ENCODE peak calls at places on chromosomes 11 and 22, in six cellular contexts. One of them, this sample, is unnamed.

GRCh38 chr22:42091446-42091764 is 833 bp upstream of the NDUFA6 start:
- DNase-seq in CD4-positive, alpha-beta T cell: no peak
- DNase-seq in transverse colon: no peak
- DNase-seq in HL-60: no peak
- DNase-seq in psoas muscle: no peak
- DNase-seq in OCI-LY7: peak; percentile 25
- DNase-seq in this sample: no peak

GRCh38 chr11:130219148-130219547 is 59.6 kb downstream of the ST14 start:
- DNase-seq in OCI-LY7: no peak
- DNase-seq in transverse colon: no peak
- DNase-seq in CD4-positive, alpha-beta T cell: no peak
- DNase-seq in HL-60: no peak
- DNase-seq in psoas muscle: no peak
- DNase-seq in this sample: no peak

GRCh38 chr22:32020117-32020516 is 22.9 kb upstream of the SLC5A1 start:
- DNase-seq in CD4-positive, alpha-beta T cell: no peak
- DNase-seq in OCI-LY7: no peak
- DNase-seq in psoas muscle: no peak
- DNase-seq in HL-60: no peak
- DNase-seq in transverse colon: no peak
- DNase-seq in this sample: no peak

GRCh38 chr22:23817146-23817545 is 21.7 kb downstream of the DERL3 start:
- DNase-seq in CD4-positive, alpha-beta T cell: no peak
- DNase-seq in psoas muscle: no peak
- DNase-seq in transverse colon: no peak
- DNase-seq in OCI-LY7: no peak
- DNase-seq in HL-60: no peak
- DNase-seq in this sample: no peak

GRCh38 chr11:111631034-111631665 is 28.9 kb downstream of the SIK2 start:
- DNase-seq in CD4-positive, alpha-beta T cell: no peak
- DNase-seq in HL-60: no peak
- DNase-seq in psoas muscle: no peak
- DNase-seq in OCI-LY7: no peak
- DNase-seq in transverse colon: no peak
- DNase-seq in this sample: no peak

GRCh38 chr11:3164138-3164539 is 971 bp downstream of the OSBPL5 start:
- DNase-seq in transverse colon: peak; percentile 10
- DNase-seq in OCI-LY7: no peak
- DNase-seq in HL-60: no peak
- DNase-seq in psoas muscle: peak; percentile 14
- DNase-seq in CD4-positive, alpha-beta T cell: no peak
- DNase-seq in this sample: no peak

GRCh38 chr11:67416416-67417335 is 1.2 kb downstream of the CARNS1 start:
- DNase-seq in HL-60: no peak
- DNase-seq in OCI-LY7: no peak
- DNase-seq in transverse colon: no peak
- DNase-seq in psoas muscle: no peak
- DNase-seq in CD4-positive, alpha-beta T cell: peak; percentile 83
- DNase-seq in this sample: no peak

GRCh38 chr11:131514062-131514461 is 143.6 kb downstream of the NTM start:
- DNase-seq in HL-60: no peak
- DNase-seq in psoas muscle: no peak
- DNase-seq in OCI-LY7: no peak
- DNase-seq in transverse colon: no peak
- DNase-seq in CD4-positive, alpha-beta T cell: no peak
- DNase-seq in this sample: no peak

GRCh38 chr11:18063131-18063530 is 17.1 kb upstream of the TPH1 start:
- DNase-seq in transverse colon: no peak
- DNase-seq in CD4-positive, alpha-beta T cell: no peak
- DNase-seq in psoas muscle: no peak
- DNase-seq in HL-60: no peak
- DNase-seq in OCI-LY7: no peak
- DNase-seq in this sample: no peak

GRCh38 chr11:15967966-15968365 is 388.4 kb downstream of the SOX6 start:
- DNase-seq in transverse colon: no peak
- DNase-seq in HL-60: no peak
- DNase-seq in psoas muscle: no peak
- DNase-seq in CD4-positive, alpha-beta T cell: no peak
- DNase-seq in OCI-LY7: no peak
- DNase-seq in this sample: no peak

GRCh38 chr22:28442951-28443876 is 236.4 kb downstream of the TTC28 start:
- DNase-seq in psoas muscle: peak; percentile 43
- DNase-seq in CD4-positive, alpha-beta T cell: no peak
- DNase-seq in HL-60: no peak
- DNase-seq in transverse colon: peak; percentile 68
- DNase-seq in OCI-LY7: peak; percentile 1
- DNase-seq in this sample: peak; percentile 23

GRCh38 chr11:58301576-58301975 is 33.5 kb upstream of the OR10W1 start:
- DNase-seq in OCI-LY7: no peak
- DNase-seq in CD4-positive, alpha-beta T cell: no peak
- DNase-seq in transverse colon: no peak
- DNase-seq in HL-60: no peak
- DNase-seq in psoas muscle: no peak
- DNase-seq in this sample: no peak

GRCh38 chr11:27722945-27723344 is 22.7 kb upstream of the BDNF start:
- DNase-seq in CD4-positive, alpha-beta T cell: no peak
- DNase-seq in OCI-LY7: no peak
- DNase-seq in transverse colon: no peak
- DNase-seq in psoas muscle: no peak
- DNase-seq in HL-60: no peak
- DNase-seq in this sample: peak; percentile 28

GRCh38 chr11:112617977-112618829 is 343.0 kb upstream of the NCAM1 start:
- DNase-seq in transverse colon: no peak
- DNase-seq in psoas muscle: no peak
- DNase-seq in CD4-positive, alpha-beta T cell: no peak
- DNase-seq in OCI-LY7: no peak
- DNase-seq in HL-60: no peak
- DNase-seq in this sample: no peak

GRCh38 chr22:49237279-49237678 is 590.4 kb downstream of the BRD1 start:
- DNase-seq in psoas muscle: no peak
- DNase-seq in HL-60: no peak
- DNase-seq in CD4-positive, alpha-beta T cell: no peak
- DNase-seq in OCI-LY7: no peak
- DNase-seq in transverse colon: no peak
- DNase-seq in this sample: no peak

GRCh38 chr22:50303848-50304527 is 3.5 kb downstream of the PLXNB2 start:
- DNase-seq in CD4-positive, alpha-beta T cell: no peak
- DNase-seq in HL-60: peak; percentile 56
- DNase-seq in psoas muscle: peak; percentile 59
- DNase-seq in transverse colon: peak; percentile 72
- DNase-seq in OCI-LY7: peak; percentile 38
- DNase-seq in this sample: no peak

GRCh38 chr11:4960877-4961276 is 5.4 kb upstream of the OR51A2 start:
- DNase-seq in OCI-LY7: no peak
- DNase-seq in psoas muscle: no peak
- DNase-seq in CD4-positive, alpha-beta T cell: no peak
- DNase-seq in transverse colon: no peak
- DNase-seq in HL-60: no peak
- DNase-seq in this sample: no peak

GRCh38 chr11:45535033-45535432 is 130.4 kb downstream of the CHST1 start:
- DNase-seq in OCI-LY7: no peak
- DNase-seq in psoas muscle: no peak
- DNase-seq in CD4-positive, alpha-beta T cell: no peak
- DNase-seq in HL-60: no peak
- DNase-seq in transverse colon: no peak
- DNase-seq in this sample: no peak

GRCh38 chr11:45541693-45542434 is 123.6 kb downstream of the CHST1 start:
- DNase-seq in transverse colon: no peak
- DNase-seq in psoas muscle: no peak
- DNase-seq in OCI-LY7: no peak
- DNase-seq in HL-60: no peak
- DNase-seq in CD4-positive, alpha-beta T cell: no peak
- DNase-seq in this sample: no peak

GRCh38 chr11:45538939-45539338 is 126.5 kb downstream of the CHST1 start:
- DNase-seq in OCI-LY7: no peak
- DNase-seq in transverse colon: no peak
- DNase-seq in HL-60: no peak
- DNase-seq in psoas muscle: no peak
- DNase-seq in CD4-positive, alpha-beta T cell: no peak
- DNase-seq in this sample: no peak

GRCh38 chr11:45537617-45538016 is 127.8 kb downstream of the CHST1 start:
- DNase-seq in transverse colon: no peak
- DNase-seq in HL-60: no peak
- DNase-seq in OCI-LY7: no peak
- DNase-seq in CD4-positive, alpha-beta T cell: no peak
- DNase-seq in psoas muscle: no peak
- DNase-seq in this sample: no peak

GRCh38 chr11:45538363-45538762 is 127.1 kb downstream of the CHST1 start:
- DNase-seq in HL-60: no peak
- DNase-seq in CD4-positive, alpha-beta T cell: no peak
- DNase-seq in OCI-LY7: no peak
- DNase-seq in transverse colon: no peak
- DNase-seq in psoas muscle: peak; percentile 22
- DNase-seq in this sample: no peak
- TF ChIP-seq CTCF in HL-60: no peak
- TF ChIP-seq CTCF in CD4-positive, alpha-beta T cell: no peak
- TF ChIP-seq CTCF in OCI-LY7: no peak
- TF ChIP-seq CTCF in transverse colon: no peak
- TF ChIP-seq CTCF in psoas muscle: peak; percentile 42
- TF ChIP-seq CTCF in this sample: no peak

GRCh38 chr11:12089041-12089440 is 21.3 kb upstream of the MICAL2 start:
- DNase-seq in OCI-LY7: no peak
- DNase-seq in HL-60: no peak
- DNase-seq in transverse colon: no peak
- DNase-seq in psoas muscle: no peak
- DNase-seq in CD4-positive, alpha-beta T cell: no peak
- DNase-seq in this sample: no peak

GRCh38 chr11:12087075-12087775 is 23.2 kb upstream of the MICAL2 start:
- DNase-seq in HL-60: no peak
- DNase-seq in CD4-positive, alpha-beta T cell: no peak
- DNase-seq in transverse colon: peak; percentile 46
- DNase-seq in OCI-LY7: no peak
- DNase-seq in psoas muscle: peak; percentile 38
- DNase-seq in this sample: no peak

GRCh38 chr11:12089473-12089872 is 20.9 kb upstream of the MICAL2 start:
- DNase-seq in HL-60: no peak
- DNase-seq in CD4-positive, alpha-beta T cell: no peak
- DNase-seq in transverse colon: no peak
- DNase-seq in OCI-LY7: no peak
- DNase-seq in psoas muscle: no peak
- DNase-seq in this sample: no peak

GRCh38 chr11:12088531-12088930 is 21.9 kb upstream of the MICAL2 start:
- DNase-seq in psoas muscle: no peak
- DNase-seq in CD4-positive, alpha-beta T cell: no peak
- DNase-seq in OCI-LY7: no peak
- DNase-seq in HL-60: no peak
- DNase-seq in transverse colon: no peak
- DNase-seq in this sample: no peak

DNA sequence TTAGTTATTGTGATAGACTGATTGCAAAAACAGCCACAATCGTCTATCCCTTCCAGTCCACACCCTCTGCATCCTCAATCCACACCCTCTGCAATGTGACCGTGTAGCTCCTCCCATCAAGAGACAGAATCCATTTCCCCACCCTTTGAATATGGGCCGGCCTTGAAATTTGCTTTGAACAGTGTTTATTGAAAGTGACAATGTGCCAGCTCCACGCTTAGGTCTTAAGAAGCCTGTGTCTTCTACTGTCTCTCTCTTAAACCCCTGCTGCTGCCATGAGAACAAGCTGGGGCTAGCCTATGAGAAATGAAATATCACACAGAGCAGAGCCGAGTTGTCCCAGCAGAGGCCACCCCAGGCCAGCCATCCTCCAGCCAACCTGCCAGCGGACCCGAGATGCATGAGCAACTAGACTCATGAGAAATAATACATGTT is 22.3 kb upstream of the MICAL2 start:
- DNase-seq in psoas muscle: no peak
- DNase-seq in transverse colon: peak; percentile 61
- DNase-seq in OCI-LY7: no peak
- DNase-seq in HL-60: no peak
- DNase-seq in CD4-positive, alpha-beta T cell: no peak
- DNase-seq in this sample: no peak
- TF ChIP-seq CTCF in psoas muscle: peak; percentile 9
- TF ChIP-seq CTCF in transverse colon: peak; percentile 56
- TF ChIP-seq CTCF in OCI-LY7: no peak
- TF ChIP-seq CTCF in HL-60: no peak
- TF ChIP-seq CTCF in CD4-positive, alpha-beta T cell: no peak
- TF ChIP-seq CTCF in this sample: peak; percentile 5

GRCh38 chr11:102226702-102227101 is 90.6 kb upstream of the BIRC3 start:
- DNase-seq in HL-60: no peak
- DNase-seq in CD4-positive, alpha-beta T cell: no peak
- DNase-seq in psoas muscle: no peak
- DNase-seq in OCI-LY7: no peak
- DNase-seq in transverse colon: no peak
- DNase-seq in this sample: no peak

GRCh38 chr11:102225689-102226562 is 91.4 kb upstream of the BIRC3 start:
- DNase-seq in transverse colon: no peak
- DNase-seq in OCI-LY7: no peak
- DNase-seq in HL-60: no peak
- DNase-seq in psoas muscle: no peak
- DNase-seq in CD4-positive, alpha-beta T cell: no peak
- DNase-seq in this sample: no peak

GRCh38 chr11:102230911-102231310 is 86.4 kb upstream of the BIRC3 start:
- DNase-seq in psoas muscle: no peak
- DNase-seq in CD4-positive, alpha-beta T cell: no peak
- DNase-seq in transverse colon: no peak
- DNase-seq in OCI-LY7: no peak
- DNase-seq in HL-60: no peak
- DNase-seq in this sample: no peak

GRCh38 chr11:102230186-102230585 is 87.1 kb upstream of the BIRC3 start:
- DNase-seq in HL-60: no peak
- DNase-seq in transverse colon: no peak
- DNase-seq in OCI-LY7: no peak
- DNase-seq in CD4-positive, alpha-beta T cell: no peak
- DNase-seq in psoas muscle: no peak
- DNase-seq in this sample: no peak

GRCh38 chr11:102229510-102230119 is 87.7 kb upstream of the BIRC3 start:
- DNase-seq in psoas muscle: no peak
- DNase-seq in transverse colon: no peak
- DNase-seq in OCI-LY7: no peak
- DNase-seq in CD4-positive, alpha-beta T cell: no peak
- DNase-seq in HL-60: no peak
- DNase-seq in this sample: no peak
- TF ChIP-seq CTCF in psoas muscle: no peak
- TF ChIP-seq CTCF in transverse colon: no peak
- TF ChIP-seq CTCF in OCI-LY7: no peak
- TF ChIP-seq CTCF in CD4-positive, alpha-beta T cell: no peak
- TF ChIP-seq CTCF in HL-60: no peak
- TF ChIP-seq CTCF in this sample: no peak

GRCh38 chr11:86629070-86629706 is 43.2 kb downstream of the ME3 start:
- DNase-seq in transverse colon: no peak
- DNase-seq in CD4-positive, alpha-beta T cell: no peak
- DNase-seq in psoas muscle: no peak
- DNase-seq in OCI-LY7: no peak
- DNase-seq in HL-60: no peak
- DNase-seq in this sample: no peak

GRCh38 chr11:86637976-86638375 is 34.4 kb downstream of the ME3 start:
- DNase-seq in OCI-LY7: no peak
- DNase-seq in transverse colon: no peak
- DNase-seq in psoas muscle: no peak
- DNase-seq in CD4-positive, alpha-beta T cell: no peak
- DNase-seq in HL-60: no peak
- DNase-seq in this sample: no peak

GRCh38 chr11:86627776-86628455 is 44.5 kb downstream of the ME3 start:
- DNase-seq in OCI-LY7: no peak
- DNase-seq in psoas muscle: peak; percentile 25
- DNase-seq in CD4-positive, alpha-beta T cell: no peak
- DNase-seq in HL-60: no peak
- DNase-seq in transverse colon: no peak
- DNase-seq in this sample: no peak

GRCh38 chr11:86636275-86636674 is 36.1 kb downstream of the ME3 start:
- DNase-seq in CD4-positive, alpha-beta T cell: no peak
- DNase-seq in transverse colon: no peak
- DNase-seq in OCI-LY7: no peak
- DNase-seq in HL-60: no peak
- DNase-seq in psoas muscle: no peak
- DNase-seq in this sample: no peak

GRCh38 chr11:86632499-86633269 is 39.7 kb downstream of the ME3 start:
- DNase-seq in OCI-LY7: no peak
- DNase-seq in psoas muscle: peak; percentile 55
- DNase-seq in CD4-positive, alpha-beta T cell: no peak
- DNase-seq in transverse colon: no peak
- DNase-seq in HL-60: no peak
- DNase-seq in this sample: no peak
- TF ChIP-seq CTCF in OCI-LY7: no peak
- TF ChIP-seq CTCF in psoas muscle: peak; percentile 23
- TF ChIP-seq CTCF in CD4-positive, alpha-beta T cell: no peak
- TF ChIP-seq CTCF in transverse colon: peak; percentile 13
- TF ChIP-seq CTCF in HL-60: no peak
- TF ChIP-seq CTCF in this sample: no peak